ENCODE peak calls at places on chromosomes 16 and 17, in seven cellular contexts. F is K562, E is H1, H is Panc1, I is HCT116, W is GM12878, G is HepG2. P is an unnamed sample.

GRCh38 chr17:37315601-37316000 is 60.2 kb upstream of the C17orf78 start:
- DNase-seq in F (no peak), G (no peak), I (no peak), H (no peak), E (no peak), W (no peak), P (no peak)

GRCh38 chr17:8941520-8941919 is 24.0 kb downstream of the PIK3R5 start:
- DNase-seq in E (no peak), H (no peak), G (no peak), W (no peak), I (no peak), F (no peak), P (no peak)

GRCh38 chr17:77492446-77493237 is 351.9 kb downstream of the SEC14L1 start:
- DNase-seq in E (no peak), I (no peak), G (no peak), H (no peak), F (no peak), W (no peak), P (no peak)

GRCh38 chr17:16918443-16918842 is 53.5 kb downstream of the TNFRSF13B start:
- DNase-seq in W (no peak), G (no peak), E (no peak), F (no peak), H (no peak), I (no peak), P (no peak)

GRCh38 chr17:33377837-33378236 is 84.7 kb upstream of the ASIC2 start:
- DNase-seq in I (no peak), W (no peak), F (no peak), E (no peak), G (no peak), H (no peak), P (no peak)

GRCh38 chr17:29042679-29043538 is at the start of gene PIPOX:
- DNase-seq in G (peak), F (no peak), H (no peak), E (peak), I (no peak), W (peak), P (peak)

GRCh38 chr16:78195868-78196267 is 96.4 kb downstream of the WWOX start:
- DNase-seq in H (no peak), E (no peak), W (no peak), F (no peak), G (no peak), I (no peak), P (no peak)

GRCh38 chr17:4785311-4786110 is 653 bp downstream of the VMO1 start:
- DNase-seq in H (no peak), W (no peak), I (no peak), E (no peak), G (no peak), F (no peak), P (peak)

GRCh38 chr16:57977418-57978069 is 6.6 kb upstream of the CNGB1 start:
- DNase-seq in W (no peak), G (no peak), E (no peak), H (no peak), I (no peak), F (peak), P (peak)

GRCh38 chr16:74296465-74297295 is at the start of gene PSMD7:
- DNase-seq in H (peak), F (peak), G (peak), I (peak), W (peak), E (peak), P (peak)

GRCh38 chr17:74145756-74146155 is 57.7 kb upstream of the RPL38 start:
- DNase-seq in E (no peak), F (no peak), I (no peak), W (no peak), G (no peak), H (no peak), P (no peak)

GRCh38 chr16:69476920-69477418 is 52.5 kb downstream of the CYB5B start:
- DNase-seq in F (no peak), G (peak), E (no peak), I (peak), H (peak), W (no peak), P (no peak)

GRCh38 chr16:52383640-52384292 is 163.2 kb downstream of the TOX3 start:
- DNase-seq in W (no peak), E (no peak), I (no peak), G (peak), F (no peak), H (no peak), P (no peak)

GRCh38 chr16:27444470-27444869 is 42.5 kb downstream of the IL21R start:
- DNase-seq in H (no peak), F (no peak), G (no peak), I (no peak), W (no peak), E (no peak), P (no peak)

GRCh38 chr17:27563532-27563931 is 67.5 kb upstream of the LGALS9 start:
- DNase-seq in W (no peak), H (no peak), E (no peak), F (no peak), G (no peak), I (no peak), P (no peak)

GRCh38 chr16:29674188-29674587 is 4.8 kb upstream of the QPRT start:
- DNase-seq in W (no peak), E (no peak), I (no peak), F (no peak), H (no peak), G (no peak), P (no peak)

GRCh38 chr16:75207831-75208230 is 870 bp upstream of the CTRB2 start:
- DNase-seq in G (no peak), W (no peak), H (no peak), I (no peak), E (no peak), F (no peak), P (no peak)

GRCh38 chr17:73142763-73143395 is 21.9 kb upstream of the SSTR2 start:
- DNase-seq in I (no peak), F (no peak), E (no peak), G (no peak), W (no peak), H (no peak), P (no peak)

DNA sequence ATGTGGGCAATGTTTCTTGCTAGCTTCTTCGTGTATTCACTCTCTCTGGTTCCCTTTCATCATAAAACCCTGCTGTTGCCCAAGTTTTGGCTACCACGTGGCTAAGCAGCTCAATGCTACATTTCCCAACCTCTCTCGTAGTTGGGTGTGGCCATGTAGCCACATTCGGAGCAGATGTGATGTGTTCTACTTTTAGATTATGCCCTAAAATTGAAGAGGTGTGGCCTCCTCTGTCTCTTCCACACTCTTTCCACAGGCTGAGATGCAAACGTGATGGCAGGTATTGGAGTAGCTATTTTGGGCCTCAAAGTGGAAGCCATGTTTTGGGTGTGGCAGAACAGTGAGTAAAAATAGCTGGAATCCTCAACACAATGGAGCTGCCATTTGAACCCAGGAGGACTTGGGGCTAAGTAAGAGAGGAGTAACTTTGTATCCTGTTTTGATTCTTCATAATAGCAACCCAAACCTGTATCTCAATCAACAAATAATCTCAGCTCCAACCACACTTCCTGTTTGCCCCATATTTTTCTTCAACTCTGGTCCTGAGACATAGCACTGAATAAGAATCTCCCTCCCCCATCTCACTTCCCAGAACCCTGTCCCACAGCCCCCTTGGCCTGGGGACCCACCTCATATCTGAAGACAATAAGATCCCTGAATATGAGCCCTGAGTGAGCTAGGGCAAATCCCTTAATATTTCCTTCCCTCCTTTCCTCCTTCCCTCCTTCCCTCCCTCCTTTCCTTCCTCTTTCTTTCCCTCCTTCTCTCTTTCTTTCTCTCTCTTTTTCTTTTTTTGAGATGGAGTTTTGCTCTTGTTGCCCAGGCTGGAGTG is 4.0 kb downstream of the NUPR1 start:
- DNase-seq in E (no peak), F (no peak), I (no peak), W (no peak), H (no peak), G (no peak), P (no peak)
- TF ChIP-seq SIN3A in E (no peak), F (no peak), I (no peak), W (no peak), H (no peak), G (peak), P (no peak)

GRCh38 chr16:85561248-85562101 is 51.6 kb upstream of the GSE1 start:
- DNase-seq in I (no peak), H (no peak), W (no peak), F (peak), G (no peak), E (peak), P (no peak)
- TF ChIP-seq SIN3A in I (no peak), H (no peak), W (no peak), F (peak), G (no peak), E (no peak), P (no peak)

GRCh38 chr16:15506441-15506840 is 72.1 kb downstream of the BMERB1 start:
- DNase-seq in I (no peak), H (no peak), E (no peak), G (no peak), W (no peak), F (no peak), P (no peak)

GRCh38 chr16:15507959-15508336 is 73.6 kb downstream of the BMERB1 start:
- DNase-seq in W (no peak), H (no peak), F (no peak), G (no peak), I (no peak), E (no peak), P (no peak)

GRCh38 chr16:15509051-15509592 is 74.7 kb downstream of the BMERB1 start:
- DNase-seq in E (no peak), I (no peak), W (no peak), H (no peak), G (no peak), F (peak), P (peak)

GRCh38 chr16:15509593-15510520 is 75.5 kb downstream of the BMERB1 start:
- DNase-seq in H (no peak), I (no peak), W (no peak), E (peak), F (no peak), G (no peak), P (peak)

DNA sequence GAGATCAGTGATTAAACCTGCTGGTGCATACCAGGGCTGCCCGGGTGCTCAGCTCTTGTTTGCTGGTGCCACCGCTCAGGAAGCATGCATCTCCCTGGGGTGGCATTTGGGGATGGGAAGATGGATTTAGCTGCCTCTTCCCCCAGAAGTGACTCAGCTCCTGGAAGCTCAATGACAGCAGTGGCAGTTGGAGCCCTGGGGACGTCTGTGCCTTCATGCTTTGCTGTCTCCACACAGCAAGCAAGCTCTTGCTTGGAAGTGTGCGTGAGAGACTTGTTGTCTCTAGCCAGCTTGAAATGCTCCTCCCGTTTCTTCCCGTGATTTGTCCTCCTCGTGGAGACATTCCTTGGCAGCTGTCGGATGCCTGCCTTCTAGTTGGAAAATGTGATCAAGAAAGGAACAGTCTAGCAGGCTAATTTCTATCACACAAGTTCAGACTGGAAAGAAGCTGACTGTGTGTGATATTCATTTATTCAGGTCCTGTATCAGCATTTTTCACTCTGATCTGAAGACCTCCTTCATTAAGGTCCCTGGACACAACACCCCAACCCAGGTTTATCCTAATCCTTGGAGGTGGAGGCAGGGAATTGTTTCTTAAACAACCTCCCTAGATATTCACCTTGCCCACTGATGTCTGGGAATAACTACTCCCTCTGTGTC is 73.0 kb downstream of the BMERB1 start:
- DNase-seq in W (no peak), E (no peak), H (no peak), F (no peak), G (no peak), I (no peak), P (no peak)
- TF ChIP-seq SIN3A in W (no peak), E (no peak), H (no peak), F (no peak), G (no peak), I (no peak), P (no peak)

GRCh38 chr17:80163315-80163714 is 6.5 kb upstream of the CARD14 start:
- DNase-seq in E (no peak), F (no peak), I (no peak), H (no peak), W (no peak), G (no peak), P (no peak)
- TF ChIP-seq SIN3A in E (no peak), F (no peak), I (no peak), H (no peak), W (no peak), G (no peak), P (no peak)

GRCh38 chr17:81487089-81487486 is 25.5 kb downstream of the ACTG1 start:
- DNase-seq in H (no peak), G (no peak), F (no peak), I (no peak), E (no peak), W (no peak), P (no peak)

GRCh38 chr17:81486174-81486810 is 26.3 kb downstream of the ACTG1 start:
- DNase-seq in G (no peak), E (no peak), F (no peak), W (no peak), H (no peak), I (no peak), P (no peak)

GRCh38 chr17:81488276-81488860 is 24.2 kb downstream of the ACTG1 start:
- DNase-seq in I (no peak), W (no peak), E (no peak), H (no peak), G (no peak), F (peak), P (no peak)

GRCh38 chr17:81489012-81489968 is 23.3 kb downstream of the ACTG1 start:
- DNase-seq in E (no peak), H (no peak), I (no peak), W (no peak), F (no peak), G (no peak), P (no peak)

GRCh38 chr17:81487487-81488275 is 24.9 kb downstream of the ACTG1 start:
- DNase-seq in G (peak), F (peak), W (no peak), H (no peak), I (no peak), E (peak), P (peak)
- TF ChIP-seq SIN3A in G (no peak), F (no peak), W (no peak), H (peak), I (no peak), E (no peak), P (no peak)

GRCh38 chr17:64641499-64641898 is 20.6 kb downstream of the SMURF2 start:
- DNase-seq in G (no peak), H (no peak), F (peak), I (no peak), W (no peak), E (no peak), P (peak)
- TF ChIP-seq SIN3A in G (no peak), H (no peak), F (no peak), I (no peak), W (no peak), E (no peak), P (peak)

DNA sequence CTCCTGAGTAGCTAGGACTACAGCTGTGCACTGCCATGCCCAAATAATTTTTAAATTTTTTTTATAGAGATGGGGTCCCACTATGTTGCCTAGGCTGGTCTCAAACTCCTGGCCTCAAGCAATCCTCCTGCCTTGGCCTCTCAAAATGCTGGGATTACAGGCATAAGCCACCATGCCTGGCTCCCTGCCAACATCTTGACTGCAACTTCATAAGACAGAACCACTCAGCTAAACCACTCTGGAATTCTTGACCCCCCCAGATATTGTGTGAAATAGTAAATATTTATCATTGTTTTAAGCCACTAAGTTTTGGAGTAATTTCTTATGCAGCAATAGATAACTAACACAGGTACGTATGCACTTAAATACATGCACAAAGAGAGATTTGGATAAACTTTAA is 26.0 kb downstream of the DYNLL2 start:
- DNase-seq in F (no peak), I (no peak), W (no peak), G (no peak), E (no peak), H (no peak), P (no peak)
- TF ChIP-seq SIN3A in F (no peak), I (no peak), W (no peak), G (no peak), E (no peak), H (no peak), P (no peak)

GRCh38 chr17:81664051-81664470 is 2.3 kb downstream of the OXLD1 start:
- DNase-seq in I (peak), E (no peak), G (no peak), F (no peak), W (no peak), H (no peak), P (no peak)

GRCh38 chr17:81667754-81668153 is 1.2 kb downstream of the CCDC137 start:
- DNase-seq in F (no peak), E (no peak), G (no peak), H (no peak), W (no peak), I (no peak), P (peak)

GRCh38 chr17:81665205-81666091 is 957 bp downstream of the OXLD1 start:
- DNase-seq in G (peak), E (no peak), W (no peak), H (no peak), F (peak), I (no peak), P (peak)

GRCh38 chr17:81666342-81667191 is at the start of the genes CCDC137 and OXLD1:
- DNase-seq in W (peak), F (peak), G (peak), H (peak), I (peak), E (peak), P (peak)

DNA sequence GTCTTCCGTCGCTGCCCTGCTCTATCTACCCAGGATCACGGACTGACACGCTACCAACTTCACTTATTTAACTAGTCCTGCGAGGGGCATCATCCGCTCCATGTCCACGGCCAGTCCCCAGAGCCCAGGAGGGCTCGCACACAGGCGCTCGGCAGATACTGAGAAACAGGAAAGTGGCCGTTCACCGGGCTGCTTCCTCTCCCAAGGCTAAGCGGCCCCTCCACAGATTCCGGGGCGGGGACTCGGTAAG is 388 bp downstream of the OXLD1 start:
- DNase-seq in F (no peak), G (peak), W (no peak), E (no peak), H (no peak), I (no peak), P (no peak)
- TF ChIP-seq SIN3A in F (no peak), G (no peak), W (no peak), E (no peak), H (no peak), I (no peak), P (no peak)

DNA sequence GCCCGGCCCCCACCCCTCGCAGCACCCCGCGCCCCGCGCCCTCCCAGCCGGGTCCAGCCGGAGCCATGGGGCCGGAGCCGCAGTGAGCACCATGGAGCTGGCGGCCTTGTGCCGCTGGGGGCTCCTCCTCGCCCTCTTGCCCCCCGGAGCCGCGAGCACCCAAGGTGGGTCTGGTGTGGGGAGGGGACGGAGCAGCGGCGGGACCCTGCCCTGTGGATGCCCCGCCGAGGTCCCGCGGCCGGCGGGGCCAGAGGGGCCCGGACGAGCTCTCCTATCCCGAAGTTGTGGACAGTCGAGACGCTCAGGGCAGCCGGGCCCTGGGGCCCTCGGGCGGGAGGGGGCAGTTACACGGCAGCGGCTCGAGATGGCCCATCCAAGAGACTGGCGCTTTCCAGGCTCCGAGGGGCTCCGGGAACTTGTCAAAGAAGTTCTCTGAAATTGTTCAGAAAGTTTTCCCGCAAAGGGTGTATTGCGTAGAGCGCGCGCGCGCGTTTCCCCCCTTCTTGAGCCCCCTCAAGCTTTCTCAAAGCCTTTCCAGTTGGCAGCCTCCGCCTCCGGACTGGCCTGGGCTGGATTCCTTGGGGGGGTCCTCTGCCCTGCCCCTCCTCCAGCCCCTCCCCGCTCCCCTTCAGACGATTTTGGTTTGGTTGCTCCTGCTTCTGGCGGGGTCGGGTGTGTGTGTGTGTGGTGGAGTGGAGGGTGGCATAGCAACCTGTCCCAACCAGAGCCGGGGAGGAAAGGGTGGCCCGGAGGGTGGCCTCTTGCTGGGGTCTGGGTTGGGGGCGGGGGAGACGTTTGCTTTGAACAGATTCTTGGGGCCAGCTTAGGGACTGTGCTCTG is 504 bp downstream of the ERBB2 start:
- DNase-seq in W (no peak), H (no peak), I (no peak), E (peak), F (no peak), G (no peak), P (no peak)
- TF ChIP-seq SIN3A in W (no peak), H (peak), I (no peak), E (no peak), F (no peak), G (peak), P (no peak)

DNA sequence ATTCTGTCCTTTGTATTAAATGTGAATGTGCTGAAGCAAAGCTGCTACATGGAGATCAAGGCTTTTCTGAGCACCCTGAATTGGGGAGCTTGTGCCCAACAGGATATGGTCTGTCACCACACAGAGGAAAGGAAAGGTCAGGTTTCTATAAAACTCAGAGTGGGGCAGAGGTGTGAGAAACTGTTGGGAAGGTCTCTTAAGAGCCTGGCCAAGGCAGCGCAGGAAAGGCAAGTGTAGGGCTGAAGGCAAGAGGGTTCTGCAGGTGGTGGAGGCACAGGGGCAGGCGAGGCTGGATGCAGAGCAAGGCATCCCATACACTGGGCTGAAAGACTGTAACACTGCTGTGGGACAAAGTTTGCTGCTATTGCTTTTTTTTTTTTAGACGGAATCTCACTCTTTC is 8.1 kb downstream of the COX6A2 start:
- DNase-seq in F (no peak), W (no peak), I (no peak), G (no peak), E (no peak), H (no peak), P (no peak)
- TF ChIP-seq SIN3A in F (no peak), W (no peak), I (no peak), G (no peak), E (no peak), H (no peak), P (no peak)

P was measured in SK-N-SH.